ENCODE peak calls at places on chromosomes 12 and 14, in seven cellular contexts. T is foreskin fibroblast, V is WTC11, Y is brain microvascular endothelial cell, R is GM12865, H is lower leg skin, Q is heart right ventricle. X is an unnamed sample.

GRCh38 chr12:4012977-4013968 is 140.1 kb upstream of the PARP11 start:
- DNase-seq in R (no peak), T (no peak), H (no peak), Q (no peak), Y (no peak), V (no peak), X (no peak)

GRCh38 chr12:14873440-14874185 is 12.0 kb downstream of the MGP start:
- DNase-seq in H (no peak), Y (no peak), T (no peak), Q (no peak), R (peak), V (no peak), X (no peak)

GRCh38 chr14:90797919-90798318 is 18.3 kb downstream of the TTC7B start:
- DNase-seq in T (no peak), V (no peak), H (no peak), Y (no peak), R (no peak), Q (no peak), X (no peak)

GRCh38 chr12:2719405-2719804 is 75.4 kb upstream of the FKBP4 start:
- DNase-seq in Y (no peak), R (no peak), H (no peak), T (no peak), Q (no peak), V (no peak), X (no peak)

GRCh38 chr14:98014851-98015615 is 1217.9 kb downstream of the VRK1 start:
- DNase-seq in T (no peak), R (no peak), H (no peak), V (no peak), Y (no peak), Q (no peak), X (no peak)

GRCh38 chr12:29782821-29783772 is 645 bp downstream of the TMTC1 start:
- DNase-seq in Y (no peak), T (peak), H (peak), V (peak), R (no peak), Q (peak), X (no peak)

GRCh38 chr14:43687866-43688265 is 819.2 kb downstream of the FSCB start:
- DNase-seq in Y (no peak), Q (no peak), T (no peak), V (no peak), H (no peak), R (no peak), X (no peak)

GRCh38 chr12:131907379-131908081 is 13.1 kb downstream of the ULK1 start:
- DNase-seq in Y (no peak), V (no peak), T (no peak), H (no peak), R (no peak), Q (no peak), X (no peak)

GRCh38 chr12:81942588-81942987 is 183.4 kb upstream of the PPFIA2 start:
- DNase-seq in T (no peak), R (peak), H (no peak), Q (no peak), Y (no peak), V (no peak), X (no peak)

GRCh38 chr14:72699852-72700257 is 194.0 kb downstream of the DPF3 start:
- DNase-seq in T (peak), Q (no peak), R (no peak), Y (no peak), V (no peak), H (peak), X (no peak)

DNA sequence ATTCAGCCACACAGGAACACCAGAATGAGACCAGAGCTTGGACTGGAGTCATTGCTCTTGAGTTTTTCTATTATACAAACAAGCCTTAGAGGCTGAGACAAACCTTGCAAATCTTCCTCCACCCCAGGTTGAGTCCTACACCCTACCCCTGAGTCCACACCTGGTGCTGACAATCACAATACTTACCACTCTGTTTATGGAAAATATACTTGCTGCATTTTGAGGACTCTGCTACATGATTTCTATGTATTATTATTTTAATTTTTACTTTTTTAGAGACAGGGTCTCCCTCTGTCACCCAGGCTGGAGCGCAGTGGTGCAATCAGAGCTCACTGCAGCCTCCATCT is 101.4 kb downstream of the EGLN3 start:
- DNase-seq in Q (no peak), Y (no peak), T (no peak), H (no peak), V (no peak), R (no peak), X (no peak)
- TF ChIP-seq CTCF in Q (no peak), Y (no peak), T (no peak), H (no peak), V (no peak), R (no peak), X (no peak)

GRCh38 chr12:52976574-52977071 is 27.7 kb downstream of the KRT18 start:
- DNase-seq in T (no peak), Q (no peak), V (no peak), H (no peak), Y (peak), R (no peak), X (no peak)
- TF ChIP-seq CTCF in T (no peak), Q (no peak), V (no peak), H (no peak), Y (no peak), R (no peak), X (no peak)

GRCh38 chr14:95310635-95311380 is 8.9 kb downstream of the CLMN start:
- DNase-seq in R (no peak), H (no peak), Q (no peak), T (no peak), Y (no peak), V (no peak), X (no peak)
- TF ChIP-seq CTCF in R (no peak), H (no peak), Q (no peak), T (no peak), Y (no peak), V (no peak), X (no peak)

DNA sequence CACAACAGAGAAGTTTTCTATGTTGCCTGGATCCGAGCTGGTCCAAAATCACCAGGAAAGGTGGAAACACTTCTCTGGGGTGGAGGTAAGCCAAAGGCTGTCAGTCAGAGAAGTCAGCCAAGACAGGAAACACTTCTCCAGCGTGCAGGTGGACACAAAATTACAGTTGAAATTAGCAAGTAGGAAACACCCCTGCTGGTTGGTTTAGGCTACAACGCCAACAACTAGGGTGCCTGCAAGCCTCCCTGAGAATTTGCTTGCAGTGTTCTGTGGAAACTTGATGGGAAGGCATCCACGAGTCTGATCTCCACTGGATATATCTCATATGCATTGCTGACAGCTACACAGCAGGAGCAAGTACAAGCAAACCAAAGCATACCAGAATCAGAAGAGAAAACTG is 600.5 kb downstream of the RERGL start:
- DNase-seq in Q (no peak), V (peak), T (no peak), H (no peak), R (no peak), Y (no peak), X (no peak)
- TF ChIP-seq CTCF in Q (no peak), V (peak), T (no peak), H (no peak), R (no peak), Y (no peak), X (no peak)

GRCh38 chr14:106044515-106044914 is 518.1 kb downstream of the TMEM121 start:
- DNase-seq in T (no peak), Y (no peak), V (no peak), Q (no peak), R (peak), H (no peak), X (no peak)

GRCh38 chr14:106039400-106039799 is 513.0 kb downstream of the TMEM121 start:
- DNase-seq in Q (no peak), V (no peak), T (no peak), Y (no peak), R (peak), H (no peak), X (peak)

DNA sequence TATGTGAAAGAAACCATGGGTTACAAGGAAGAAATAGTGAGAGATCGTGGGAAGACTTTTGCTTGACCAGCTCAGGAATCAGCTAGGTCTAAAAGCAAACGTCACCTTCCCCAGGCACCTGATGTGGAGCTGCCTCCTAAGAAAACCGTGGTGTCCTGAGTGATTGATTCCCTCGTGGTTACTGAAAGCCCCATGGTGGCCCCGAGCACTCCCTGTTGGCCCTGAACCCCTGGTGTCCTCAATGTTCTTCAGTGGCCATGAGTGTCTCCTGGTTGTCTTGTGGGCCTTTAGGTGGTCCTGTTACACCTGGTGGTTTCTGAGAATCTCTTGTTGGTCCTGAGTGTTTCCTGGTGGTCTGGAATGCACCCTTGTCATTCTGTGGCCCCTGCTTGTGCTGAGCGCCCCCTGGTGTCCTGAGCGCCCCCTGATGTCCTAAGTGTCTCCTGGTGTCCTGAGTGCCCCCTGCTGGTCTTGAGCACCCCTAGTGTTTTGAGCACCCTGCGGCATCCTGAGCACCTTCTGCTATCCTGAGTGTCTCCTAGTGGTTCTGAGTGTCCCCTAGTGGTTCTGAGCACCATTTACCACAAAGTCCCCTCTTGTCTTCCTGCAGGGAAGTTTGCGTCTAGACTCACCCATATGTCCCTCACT is 518.7 kb downstream of the TMEM121 start:
- DNase-seq in Q (peak), Y (no peak), H (no peak), T (no peak), V (no peak), R (peak), X (peak)
- TF ChIP-seq CTCF in Q (no peak), Y (peak), H (no peak), T (no peak), V (no peak), R (peak), X (no peak)

GRCh38 chr14:25381498-25381897 is 331.6 kb upstream of the STXBP6 start:
- DNase-seq in H (no peak), Y (no peak), R (no peak), V (no peak), Q (no peak), T (no peak), X (no peak)
- TF ChIP-seq CTCF in H (no peak), Y (peak), R (no peak), V (no peak), Q (no peak), T (no peak), X (no peak)

GRCh38 chr12:121223283-121223946 is 13.5 kb downstream of the P2RX4 start:
- DNase-seq in Y (peak), V (no peak), Q (no peak), T (no peak), H (no peak), R (peak), X (no peak)
- TF ChIP-seq CTCF in Y (peak), V (no peak), Q (no peak), T (peak), H (no peak), R (peak), X (no peak)

DNA sequence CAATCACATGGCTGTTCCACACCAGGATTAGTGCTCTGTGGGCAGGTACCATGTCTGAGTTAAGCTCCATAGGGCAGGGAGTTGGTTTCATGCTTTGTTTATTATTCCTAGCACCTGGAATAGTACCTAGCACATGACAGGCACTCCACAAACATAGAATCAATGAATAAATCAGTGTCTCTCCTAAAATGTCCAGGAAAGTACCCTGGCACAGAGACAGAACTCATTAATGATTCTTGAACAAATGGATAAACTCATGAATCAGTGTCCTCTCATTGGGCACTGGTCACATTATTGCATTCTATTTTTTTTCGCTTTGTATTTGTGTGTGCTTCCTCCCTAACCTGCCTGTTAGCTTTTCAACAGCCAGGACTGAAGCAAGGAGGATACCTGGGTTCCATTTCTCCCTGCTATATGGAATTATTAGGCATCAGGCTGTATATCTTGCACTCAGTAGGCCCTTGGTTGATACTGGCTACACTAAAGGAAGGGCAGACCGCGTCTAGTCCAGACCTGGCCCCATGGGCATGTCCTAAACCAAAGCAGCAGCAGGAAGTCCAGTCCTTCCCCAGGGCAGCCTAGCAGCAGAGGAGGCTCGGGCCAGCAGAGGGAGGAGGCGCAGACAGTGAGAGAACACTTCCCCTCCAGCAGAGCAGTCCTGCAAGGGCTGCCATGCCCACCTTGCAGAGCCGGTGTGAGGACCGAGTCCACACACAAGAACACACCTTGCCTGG is 18.4 kb downstream of the HDAC7 start:
- DNase-seq in R (no peak), H (no peak), V (no peak), T (no peak), Q (no peak), Y (no peak), X (no peak)
- TF ChIP-seq CTCF in R (no peak), H (no peak), V (no peak), T (peak), Q (peak), Y (peak), X (no peak)

GRCh38 chr14:34334329-34334728 is 127.7 kb downstream of the SPTSSA start:
- DNase-seq in Q (peak), V (no peak), H (no peak), Y (no peak), R (no peak), T (no peak), X (no peak)
- TF ChIP-seq CTCF in Q (no peak), V (no peak), H (no peak), Y (no peak), R (no peak), T (no peak), X (no peak)

GRCh38 chr14:51908086-51908485 is 47.7 kb downstream of the GNG2 start:
- DNase-seq in Y (peak), T (no peak), V (no peak), Q (no peak), H (no peak), R (peak), X (no peak)
- TF ChIP-seq CTCF in Y (no peak), T (no peak), V (no peak), Q (no peak), H (no peak), R (no peak), X (no peak)